ENCODE peak calls at places on chromosomes 11 and 22, in nine cellular contexts. C is AG09309, I is kidney, N is HFFc6, U is ascending aorta, Z is GM23338, D is Calu3, A is AG10803, R is HFF-Myc. T is an unnamed sample.

GRCh38 chr11:33060271-33060670 is 20.9 kb downstream of the TCP11L1 start:
- DNase-seq in R (no peak), Z (no peak), U (no peak), I (no peak), A (no peak), D (no peak), C (no peak), N (no peak), T (no peak)

GRCh38 chr22:24330636-24331035 is 60.0 kb downstream of the SPECC1L start:
- DNase-seq in C (no peak), A (no peak), R (no peak), I (no peak), D (no peak), N (no peak), U (no peak), Z (no peak), T (no peak)

GRCh38 chr11:131580466-131580865 is 210.1 kb downstream of the NTM start:
- DNase-seq in D (no peak), Z (no peak), R (no peak), U (no peak), N (no peak), A (peak), C (peak), I (no peak), T (no peak)

GRCh38 chr11:72682238-72682872 is 8.1 kb upstream of the PDE2A start:
- DNase-seq in C (no peak), I (no peak), D (no peak), U (no peak), N (no peak), A (no peak), Z (no peak), R (no peak), T (no peak)

GRCh38 chr22:16563555-16564520 is 28.8 kb downstream of the CCT8L2 start:
- DNase-seq in R (no peak), C (no peak), I (peak), D (no peak), U (no peak), A (no peak), Z (no peak), N (no peak), T (no peak)

GRCh38 chr11:79113099-79113498 is 327.7 kb downstream of the TENM4 start:
- DNase-seq in R (no peak), D (no peak), I (no peak), A (peak), C (no peak), Z (no peak), U (no peak), N (no peak), T (no peak)

GRCh38 chr11:69240332-69241074 is 53.5 kb upstream of the MYEOV start:
- DNase-seq in R (no peak), N (peak), Z (peak), I (no peak), U (no peak), D (peak), A (no peak), C (no peak), T (no peak)

GRCh38 chr11:34274712-34275398 is 83.0 kb downstream of the ABTB2 start:
- DNase-seq in A (peak), N (peak), C (peak), I (peak), U (peak), Z (no peak), R (peak), D (peak), T (no peak)

GRCh38 chr11:120334894-120335462 is 1.2 kb upstream of the ARHGEF12 start:
- DNase-seq in C (peak), Z (peak), U (peak), D (peak), I (no peak), A (peak), N (peak), R (peak), T (no peak)

GRCh38 chr11:119741369-119742262 is 12.6 kb upstream of the NECTIN1 start:
- DNase-seq in N (no peak), Z (peak), R (no peak), U (no peak), D (peak), C (no peak), A (no peak), I (no peak), T (no peak)

GRCh38 chr11:18632841-18633240 is 1.3 kb downstream of the SPTY2D1 start:
- DNase-seq in R (no peak), A (no peak), N (no peak), U (no peak), C (no peak), Z (no peak), D (no peak), I (no peak), T (no peak)

GRCh38 chr11:29957406-29957805 is 59.4 kb downstream of the KCNA4 start:
- DNase-seq in Z (peak), R (no peak), A (no peak), N (no peak), D (no peak), I (no peak), U (no peak), C (no peak), T (no peak)

GRCh38 chr22:21762712-21763581 is 27.4 kb upstream of the YPEL1 start:
- DNase-seq in C (no peak), I (no peak), A (no peak), N (no peak), D (no peak), Z (no peak), U (no peak), R (no peak), T (no peak)

GRCh38 chr11:122120096-122120495 is 4.1 kb upstream of the BLID start:
- DNase-seq in R (no peak), U (no peak), D (no peak), N (no peak), I (no peak), A (no peak), Z (no peak), C (no peak), T (no peak)

GRCh38 chr11:131688056-131688693 is 317.8 kb downstream of the NTM start:
- DNase-seq in U (no peak), R (no peak), D (peak), I (peak), C (no peak), N (peak), Z (peak), A (peak), T (no peak)

GRCh38 chr11:112753706-112754105 is 207.5 kb upstream of the NCAM1 start:
- DNase-seq in A (no peak), U (no peak), N (no peak), R (no peak), C (no peak), Z (no peak), I (no peak), D (no peak), T (no peak)

GRCh38 chr11:46541593-46542371 is 52.0 kb downstream of the AMBRA1 start:
- DNase-seq in C (no peak), I (no peak), D (peak), N (no peak), U (no peak), A (no peak), Z (no peak), R (no peak), T (no peak)

GRCh38 chr11:128579790-128580504 is 7.4 kb downstream of the ETS1 start:
- DNase-seq in U (no peak), Z (no peak), N (peak), R (no peak), A (peak), D (no peak), C (no peak), I (no peak), T (no peak)

GRCh38 chr11:95508219-95508880 is 277.3 kb upstream of the SESN3 start:
- DNase-seq in Z (peak), I (no peak), R (no peak), A (no peak), C (no peak), D (no peak), U (no peak), N (no peak), T (no peak)

GRCh38 chr11:110134120-110134519 is 40.9 kb downstream of the ZC3H12C start:
- DNase-seq in R (no peak), N (no peak), U (no peak), C (no peak), I (no peak), D (no peak), A (no peak), Z (no peak), T (no peak)

GRCh38 chr22:44461083-44461375 is 37.0 kb downstream of the RTL6 start:
- DNase-seq in R (no peak), Z (no peak), C (no peak), D (no peak), A (no peak), U (no peak), I (no peak), N (no peak), T (no peak)

GRCh38 chr11:118953265-118953664 is 2.8 kb upstream of the UPK2 start:
- DNase-seq in D (no peak), Z (peak), A (no peak), N (peak), U (no peak), C (no peak), R (no peak), I (peak), T (peak)

GRCh38 chr11:46338988-46339666 is 8.1 kb upstream of the DGKZ start:
- DNase-seq in U (no peak), Z (peak), N (peak), C (no peak), A (no peak), R (no peak), I (peak), D (no peak), T (no peak)

GRCh38 chr11:47002366-47002765 is 65.8 kb downstream of the CSTPP1 start:
- DNase-seq in I (no peak), D (no peak), U (no peak), R (no peak), C (no peak), Z (no peak), A (no peak), N (no peak), T (no peak)

GRCh38 chr11:28756977-28757376 is 648.8 kb downstream of the METTL15 start:
- DNase-seq in Z (no peak), N (peak), C (peak), I (no peak), A (peak), U (no peak), R (no peak), D (no peak), T (no peak)

GRCh38 chr22:39453765-39454378 is 2.9 kb upstream of the MGAT3 start:
- DNase-seq in R (no peak), N (no peak), A (no peak), I (no peak), D (peak), Z (peak), C (no peak), U (no peak), T (no peak)

GRCh38 chr22:26362471-26362870 is 66.6 kb upstream of the ASPHD2 start:
- DNase-seq in N (peak), D (no peak), C (no peak), A (peak), R (no peak), U (no peak), Z (no peak), I (no peak), T (no peak)

GRCh38 chr11:91796999-91797398 is 427.6 kb upstream of the FAT3 start:
- DNase-seq in U (no peak), A (no peak), I (no peak), N (no peak), C (no peak), D (no peak), R (no peak), Z (no peak), T (no peak)

GRCh38 chr22:24106385-24107381 is 74.6 kb upstream of the SUSD2 start:
- DNase-seq in I (no peak), R (no peak), C (no peak), Z (peak), U (no peak), N (no peak), D (no peak), A (no peak), T (no peak)

GRCh38 chr11:13338437-13339069 is 61.0 kb downstream of the BMAL1 start:
- DNase-seq in R (no peak), Z (no peak), U (no peak), I (no peak), C (peak), D (no peak), A (peak), N (peak), T (no peak)

GRCh38 chr11:10659339-10660216 is 34.0 kb downstream of the IRAG1 start:
- DNase-seq in U (peak), R (peak), A (peak), Z (no peak), C (peak), D (peak), N (peak), I (peak), T (no peak)

GRCh38 chr11:26287067-26287518 is 44.8 kb upstream of the ANO3 start:
- DNase-seq in Z (no peak), R (no peak), D (no peak), C (no peak), I (no peak), U (no peak), N (no peak), A (no peak), T (no peak)

GRCh38 chr11:59201376-59201775 is 11.4 kb downstream of the MPEG1 start:
- DNase-seq in U (no peak), D (no peak), Z (peak), N (no peak), C (no peak), A (no peak), R (no peak), I (no peak), T (no peak)

GRCh38 chr11:65934014-65934413 is 11.3 kb upstream of the TSGA10IP start:
- DNase-seq in D (no peak), N (no peak), I (no peak), C (no peak), Z (no peak), A (no peak), R (no peak), U (no peak), T (no peak)

GRCh38 chr11:65931773-65932557 is 12.7 kb downstream of the DRAP1 start:
- DNase-seq in C (no peak), I (peak), U (no peak), D (no peak), A (no peak), R (no peak), Z (peak), N (no peak), T (no peak)

GRCh38 chr11:65927904-65928397 is 8.7 kb downstream of the DRAP1 start:
- DNase-seq in Z (no peak), A (peak), N (no peak), C (no peak), I (peak), U (no peak), D (no peak), R (no peak), T (no peak)

GRCh38 chr11:65928667-65929066 is 9.4 kb downstream of the DRAP1 start:
- DNase-seq in R (no peak), D (no peak), U (no peak), I (no peak), A (no peak), Z (no peak), N (no peak), C (no peak), T (no peak)

DNA sequence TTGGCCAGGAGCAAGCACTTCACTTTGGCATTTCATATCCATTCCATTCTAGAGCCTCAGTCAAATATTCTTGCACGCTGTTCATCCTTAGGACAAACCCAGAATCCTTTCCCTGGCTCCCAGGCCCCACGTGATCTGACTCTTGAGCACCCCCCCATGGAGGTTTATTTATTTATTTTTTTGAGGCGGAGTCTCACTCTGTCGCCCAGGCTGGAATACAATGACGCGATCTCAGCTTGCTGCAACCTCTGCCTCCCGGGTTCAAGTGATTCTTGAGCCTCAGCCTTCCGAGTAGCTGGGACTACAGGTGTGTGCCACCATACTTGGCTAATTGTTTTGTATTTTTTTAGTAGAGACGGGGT is 12.7 kb upstream of the TSGA10IP start:
- DNase-seq in N (peak), I (no peak), R (no peak), C (no peak), D (peak), U (no peak), Z (peak), A (peak), T (no peak)
- TF ChIP-seq CTCF in N (peak), I (no peak), R (no peak), C (no peak), D (no peak), U (no peak), Z (peak), A (no peak), T (no peak)

DNA sequence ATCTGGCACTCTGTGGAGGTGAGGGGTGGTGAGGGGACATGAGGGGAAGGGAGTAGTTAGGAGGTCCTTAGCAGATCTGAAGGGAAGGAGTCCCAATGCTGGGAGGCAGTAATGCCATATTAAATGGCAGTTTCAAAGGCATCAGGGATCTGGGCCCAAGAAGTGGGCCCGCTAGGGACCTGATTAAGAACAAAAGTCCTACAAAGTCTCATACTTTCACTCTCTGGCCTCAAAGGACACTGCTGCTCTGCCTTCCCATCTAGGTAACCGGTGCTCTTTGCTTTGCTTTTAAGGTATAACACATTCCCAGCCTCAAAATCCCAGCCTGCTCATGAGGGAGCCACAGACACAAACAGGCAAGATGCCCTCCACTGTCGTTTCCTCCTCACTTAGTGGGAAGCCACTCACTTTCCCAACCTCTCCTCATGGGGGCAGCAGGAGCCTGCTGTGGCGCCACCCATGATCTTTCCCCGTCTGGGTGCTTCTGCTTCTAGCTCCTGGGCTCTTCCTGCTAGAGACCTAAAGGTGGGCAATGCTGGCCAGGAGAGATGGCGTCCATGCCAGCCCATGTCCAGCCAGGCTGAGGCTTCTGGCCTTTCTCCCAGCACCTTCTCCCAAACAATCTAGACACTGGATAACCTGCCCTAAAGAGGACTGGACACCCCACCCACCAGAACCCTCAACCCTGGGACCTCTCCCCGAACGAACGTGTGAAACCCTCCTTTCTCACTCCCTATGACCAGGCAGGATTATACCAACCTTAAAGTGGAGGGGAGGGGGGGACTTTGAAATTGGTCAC is 68.3 kb downstream of the PLEKHA7 start:
- DNase-seq in N (peak), R (no peak), C (no peak), U (no peak), D (peak), I (peak), A (peak), Z (peak), T (no peak)
- TF ChIP-seq CTCF in N (peak), R (peak), C (peak), U (no peak), D (peak), I (peak), A (peak), Z (peak), T (peak)

GRCh38 chr11:1949922-1950321 is 2.8 kb downstream of the MRPL23 start:
- DNase-seq in I (no peak), C (no peak), N (no peak), A (no peak), D (no peak), U (no peak), Z (no peak), R (no peak), T (no peak)

GRCh38 chr11:1948389-1948788 is 1.3 kb downstream of the MRPL23 start:
- DNase-seq in R (no peak), U (no peak), N (no peak), I (no peak), A (no peak), Z (no peak), D (no peak), C (no peak), T (no peak)

GRCh38 chr11:1949302-1949701 is 2.2 kb downstream of the MRPL23 start:
- DNase-seq in C (no peak), D (no peak), N (no peak), A (no peak), I (no peak), U (no peak), R (no peak), Z (no peak), T (no peak)

GRCh38 chr11:1952806-1953482 is 5.8 kb downstream of the MRPL23 start:
- DNase-seq in D (no peak), N (no peak), Z (no peak), C (no peak), U (no peak), A (no peak), R (no peak), I (no peak), T (no peak)

GRCh38 chr11:1953489-1954284 is 6.6 kb downstream of the MRPL23 start:
- DNase-seq in C (no peak), I (peak), N (no peak), Z (no peak), A (no peak), D (no peak), U (no peak), R (no peak), T (no peak)
- TF ChIP-seq CTCF in C (no peak), I (no peak), N (peak), Z (no peak), A (no peak), D (no peak), U (no peak), R (no peak), T (no peak)

GRCh38 chr22:42614312-42615091 is at the start of gene POLDIP3:
- DNase-seq in C (peak), U (peak), A (peak), N (peak), I (peak), D (peak), R (peak), Z (peak), T (peak)
- TF ChIP-seq CTCF in C (peak), U (peak), A (peak), N (peak), I (peak), D (no peak), R (peak), Z (no peak), T (no peak)

GRCh38 chr11:3135491-3136440 is 29.3 kb downstream of the OSBPL5 start:
- DNase-seq in C (no peak), R (no peak), A (no peak), U (peak), D (no peak), I (peak), N (no peak), Z (peak), T (no peak)
- TF ChIP-seq CTCF in C (no peak), R (no peak), A (no peak), U (no peak), D (no peak), I (no peak), N (no peak), Z (peak), T (no peak)

GRCh38 chr11:75374646-75375045 is 23.2 kb upstream of the ARRB1 start:
- DNase-seq in A (no peak), C (no peak), R (no peak), N (no peak), Z (no peak), I (no peak), U (no peak), D (no peak), T (no peak)

GRCh38 chr11:75375626-75376025 is 23.7 kb upstream of the RPS3 start:
- DNase-seq in R (no peak), C (no peak), A (no peak), I (no peak), Z (no peak), U (no peak), N (no peak), D (no peak), T (no peak)

GRCh38 chr11:75371930-75372876 is 20.7 kb upstream of the ARRB1 start:
- DNase-seq in I (no peak), N (peak), C (no peak), R (no peak), A (no peak), D (peak), Z (no peak), U (no peak), T (no peak)

GRCh38 chr11:75380245-75380644 is 19.1 kb upstream of the RPS3 start:
- DNase-seq in R (no peak), N (no peak), A (no peak), U (no peak), C (no peak), Z (no peak), D (no peak), I (no peak), T (no peak)

DNA sequence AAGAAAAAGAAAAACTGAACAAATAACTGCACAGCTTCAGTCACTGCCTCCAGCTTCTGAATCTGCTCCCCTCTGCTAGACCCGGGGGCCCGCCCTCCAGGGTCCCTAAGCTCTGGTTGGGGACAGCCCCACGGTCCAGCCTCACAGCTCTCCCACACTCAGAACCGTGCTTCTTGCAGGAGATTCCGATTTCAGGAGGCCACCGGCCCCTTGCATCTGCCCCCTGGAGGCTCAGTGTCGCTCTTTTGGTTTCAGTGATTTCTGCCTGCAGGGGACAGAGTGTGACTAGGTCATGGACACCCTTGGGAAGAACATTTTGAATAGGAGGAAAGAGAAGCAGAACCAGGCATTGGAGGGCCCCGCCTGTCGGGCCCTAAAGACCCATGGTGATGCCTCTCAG is 23.1 kb upstream of the RPS3 start:
- DNase-seq in I (no peak), C (no peak), Z (peak), D (no peak), N (no peak), A (no peak), U (no peak), R (no peak), T (no peak)
- TF ChIP-seq CTCF in I (no peak), C (peak), Z (peak), D (no peak), N (peak), A (no peak), U (no peak), R (no peak), T (no peak)

T was measured in D721Med.